ENCODE peak calls at places on chromosomes 13 and 19, in seven cellular contexts. One of them, this sample, is unnamed.

GRCh38 chr13:111662451-111662850 is 342.0 kb downstream of the TEX29 start:
- DNase-seq in naive B cell: no peak
- DNase-seq in anterior cingulate cortex: no peak
- DNase-seq in tibial artery: no peak
- DNase-seq in AG04450: no peak
- DNase-seq in activated CD8-positive, alpha-beta memory T cell treated with anti-CD3 and anti-CD28 coated beads, Interleukin-2, amount 50 U/mL, for 4 hours: no peak
- DNase-seq in stimulated activated CD4-positive, alpha-beta T cell treated with anti-CD3 and anti-CD28 coated beads, Interleukin-4, amount 100 ng/mL, for 24 hours: no peak
- DNase-seq in this sample: no peak

GRCh38 chr19:4707956-4708650 is 15.5 kb downstream of the DPP9 start:
- DNase-seq in tibial artery: no peak
- DNase-seq in stimulated activated CD4-positive, alpha-beta T cell treated with anti-CD3 and anti-CD28 coated beads, Interleukin-4, amount 100 ng/mL, for 24 hours: no peak
- DNase-seq in AG04450: no peak
- DNase-seq in activated CD8-positive, alpha-beta memory T cell treated with anti-CD3 and anti-CD28 coated beads, Interleukin-2, amount 50 U/mL, for 4 hours: no peak
- DNase-seq in naive B cell: no peak
- DNase-seq in anterior cingulate cortex: no peak
- DNase-seq in this sample: no peak

GRCh38 chr19:57056972-57057371 is 62.8 kb upstream of the USP29 start:
- DNase-seq in anterior cingulate cortex: no peak
- DNase-seq in stimulated activated CD4-positive, alpha-beta T cell treated with anti-CD3 and anti-CD28 coated beads, Interleukin-4, amount 100 ng/mL, for 24 hours: no peak
- DNase-seq in AG04450: peak
- DNase-seq in activated CD8-positive, alpha-beta memory T cell treated with anti-CD3 and anti-CD28 coated beads, Interleukin-2, amount 50 U/mL, for 4 hours: no peak
- DNase-seq in tibial artery: no peak
- DNase-seq in naive B cell: no peak
- DNase-seq in this sample: no peak

GRCh38 chr13:35984776-35985453 is 146.3 kb downstream of the DCLK1 start:
- DNase-seq in anterior cingulate cortex: peak
- DNase-seq in AG04450: no peak
- DNase-seq in activated CD8-positive, alpha-beta memory T cell treated with anti-CD3 and anti-CD28 coated beads, Interleukin-2, amount 50 U/mL, for 4 hours: no peak
- DNase-seq in tibial artery: no peak
- DNase-seq in naive B cell: no peak
- DNase-seq in stimulated activated CD4-positive, alpha-beta T cell treated with anti-CD3 and anti-CD28 coated beads, Interleukin-4, amount 100 ng/mL, for 24 hours: no peak
- DNase-seq in this sample: no peak

GRCh38 chr19:57559008-57559403 is 657 bp downstream of the ZNF550 start:
- DNase-seq in AG04450: no peak
- DNase-seq in naive B cell: no peak
- DNase-seq in stimulated activated CD4-positive, alpha-beta T cell treated with anti-CD3 and anti-CD28 coated beads, Interleukin-4, amount 100 ng/mL, for 24 hours: peak
- DNase-seq in activated CD8-positive, alpha-beta memory T cell treated with anti-CD3 and anti-CD28 coated beads, Interleukin-2, amount 50 U/mL, for 4 hours: peak
- DNase-seq in anterior cingulate cortex: no peak
- DNase-seq in tibial artery: no peak
- DNase-seq in this sample: peak

GRCh38 chr19:34298891-34299510 is 44.6 kb downstream of the GARRE1 start:
- DNase-seq in naive B cell: no peak
- DNase-seq in stimulated activated CD4-positive, alpha-beta T cell treated with anti-CD3 and anti-CD28 coated beads, Interleukin-4, amount 100 ng/mL, for 24 hours: no peak
- DNase-seq in tibial artery: no peak
- DNase-seq in anterior cingulate cortex: no peak
- DNase-seq in AG04450: no peak
- DNase-seq in activated CD8-positive, alpha-beta memory T cell treated with anti-CD3 and anti-CD28 coated beads, Interleukin-2, amount 50 U/mL, for 4 hours: no peak
- DNase-seq in this sample: peak

GRCh38 chr19:51462276-51462675 is 4.0 kb upstream of the SIGLEC8 start:
- DNase-seq in anterior cingulate cortex: no peak
- DNase-seq in naive B cell: no peak
- DNase-seq in stimulated activated CD4-positive, alpha-beta T cell treated with anti-CD3 and anti-CD28 coated beads, Interleukin-4, amount 100 ng/mL, for 24 hours: no peak
- DNase-seq in AG04450: no peak
- DNase-seq in tibial artery: no peak
- DNase-seq in activated CD8-positive, alpha-beta memory T cell treated with anti-CD3 and anti-CD28 coated beads, Interleukin-2, amount 50 U/mL, for 4 hours: no peak
- DNase-seq in this sample: no peak

GRCh38 chr13:66657165-66657895 is 572.8 kb downstream of the PCDH9 start:
- DNase-seq in stimulated activated CD4-positive, alpha-beta T cell treated with anti-CD3 and anti-CD28 coated beads, Interleukin-4, amount 100 ng/mL, for 24 hours: no peak
- DNase-seq in activated CD8-positive, alpha-beta memory T cell treated with anti-CD3 and anti-CD28 coated beads, Interleukin-2, amount 50 U/mL, for 4 hours: no peak
- DNase-seq in AG04450: peak
- DNase-seq in tibial artery: peak
- DNase-seq in naive B cell: no peak
- DNase-seq in anterior cingulate cortex: peak
- DNase-seq in this sample: no peak

GRCh38 chr13:54184576-54184975 is 1156.0 kb downstream of the OLFM4 start:
- DNase-seq in activated CD8-positive, alpha-beta memory T cell treated with anti-CD3 and anti-CD28 coated beads, Interleukin-2, amount 50 U/mL, for 4 hours: no peak
- DNase-seq in naive B cell: no peak
- DNase-seq in AG04450: no peak
- DNase-seq in stimulated activated CD4-positive, alpha-beta T cell treated with anti-CD3 and anti-CD28 coated beads, Interleukin-4, amount 100 ng/mL, for 24 hours: no peak
- DNase-seq in tibial artery: no peak
- DNase-seq in anterior cingulate cortex: no peak
- DNase-seq in this sample: no peak

GRCh38 chr19:39823693-39824092 is 10.3 kb downstream of the DYRK1B start:
- DNase-seq in anterior cingulate cortex: no peak
- DNase-seq in stimulated activated CD4-positive, alpha-beta T cell treated with anti-CD3 and anti-CD28 coated beads, Interleukin-4, amount 100 ng/mL, for 24 hours: no peak
- DNase-seq in AG04450: no peak
- DNase-seq in activated CD8-positive, alpha-beta memory T cell treated with anti-CD3 and anti-CD28 coated beads, Interleukin-2, amount 50 U/mL, for 4 hours: no peak
- DNase-seq in tibial artery: no peak
- DNase-seq in naive B cell: no peak
- DNase-seq in this sample: no peak

GRCh38 chr13:107867701-107868661 is 347.4 kb downstream of the LIG4 start:
- DNase-seq in AG04450: no peak
- DNase-seq in naive B cell: no peak
- DNase-seq in stimulated activated CD4-positive, alpha-beta T cell treated with anti-CD3 and anti-CD28 coated beads, Interleukin-4, amount 100 ng/mL, for 24 hours: no peak
- DNase-seq in anterior cingulate cortex: peak
- DNase-seq in activated CD8-positive, alpha-beta memory T cell treated with anti-CD3 and anti-CD28 coated beads, Interleukin-2, amount 50 U/mL, for 4 hours: no peak
- DNase-seq in tibial artery: no peak
- DNase-seq in this sample: peak

GRCh38 chr19:45601115-45601514 is 897 bp downstream of the GPR4 start:
- DNase-seq in stimulated activated CD4-positive, alpha-beta T cell treated with anti-CD3 and anti-CD28 coated beads, Interleukin-4, amount 100 ng/mL, for 24 hours: no peak
- DNase-seq in activated CD8-positive, alpha-beta memory T cell treated with anti-CD3 and anti-CD28 coated beads, Interleukin-2, amount 50 U/mL, for 4 hours: no peak
- DNase-seq in anterior cingulate cortex: no peak
- DNase-seq in naive B cell: no peak
- DNase-seq in tibial artery: no peak
- DNase-seq in AG04450: no peak
- DNase-seq in this sample: no peak

GRCh38 chr13:25890671-25891212 is 161.1 kb downstream of the SHISA2 start:
- DNase-seq in naive B cell: no peak
- DNase-seq in activated CD8-positive, alpha-beta memory T cell treated with anti-CD3 and anti-CD28 coated beads, Interleukin-2, amount 50 U/mL, for 4 hours: no peak
- DNase-seq in AG04450: no peak
- DNase-seq in stimulated activated CD4-positive, alpha-beta T cell treated with anti-CD3 and anti-CD28 coated beads, Interleukin-4, amount 100 ng/mL, for 24 hours: no peak
- DNase-seq in tibial artery: no peak
- DNase-seq in anterior cingulate cortex: no peak
- DNase-seq in this sample: no peak

GRCh38 chr13:37899753-37900152 is 30.2 kb upstream of the TRPC4 start:
- DNase-seq in stimulated activated CD4-positive, alpha-beta T cell treated with anti-CD3 and anti-CD28 coated beads, Interleukin-4, amount 100 ng/mL, for 24 hours: no peak
- DNase-seq in naive B cell: no peak
- DNase-seq in AG04450: no peak
- DNase-seq in tibial artery: no peak
- DNase-seq in activated CD8-positive, alpha-beta memory T cell treated with anti-CD3 and anti-CD28 coated beads, Interleukin-2, amount 50 U/mL, for 4 hours: no peak
- DNase-seq in anterior cingulate cortex: no peak
- DNase-seq in this sample: no peak

GRCh38 chr19:5932146-5932545 is 18.1 kb downstream of the CAPS start:
- DNase-seq in stimulated activated CD4-positive, alpha-beta T cell treated with anti-CD3 and anti-CD28 coated beads, Interleukin-4, amount 100 ng/mL, for 24 hours: no peak
- DNase-seq in anterior cingulate cortex: peak
- DNase-seq in activated CD8-positive, alpha-beta memory T cell treated with anti-CD3 and anti-CD28 coated beads, Interleukin-2, amount 50 U/mL, for 4 hours: no peak
- DNase-seq in tibial artery: no peak
- DNase-seq in AG04450: no peak
- DNase-seq in naive B cell: no peak
- DNase-seq in this sample: no peak

GRCh38 chr13:95707035-95707434 is 30.1 kb downstream of the DNAJC3 start:
- DNase-seq in stimulated activated CD4-positive, alpha-beta T cell treated with anti-CD3 and anti-CD28 coated beads, Interleukin-4, amount 100 ng/mL, for 24 hours: no peak
- DNase-seq in anterior cingulate cortex: no peak
- DNase-seq in naive B cell: no peak
- DNase-seq in tibial artery: no peak
- DNase-seq in activated CD8-positive, alpha-beta memory T cell treated with anti-CD3 and anti-CD28 coated beads, Interleukin-2, amount 50 U/mL, for 4 hours: no peak
- DNase-seq in AG04450: no peak
- DNase-seq in this sample: no peak

GRCh38 chr13:39955560-39955959 is 300.1 kb downstream of the COG6 start:
- DNase-seq in anterior cingulate cortex: no peak
- DNase-seq in AG04450: no peak
- DNase-seq in naive B cell: no peak
- DNase-seq in stimulated activated CD4-positive, alpha-beta T cell treated with anti-CD3 and anti-CD28 coated beads, Interleukin-4, amount 100 ng/mL, for 24 hours: no peak
- DNase-seq in activated CD8-positive, alpha-beta memory T cell treated with anti-CD3 and anti-CD28 coated beads, Interleukin-2, amount 50 U/mL, for 4 hours: no peak
- DNase-seq in tibial artery: no peak
- DNase-seq in this sample: no peak

GRCh38 chr19:45884682-45885555 is 1.0 kb downstream of the IRF2BP1 start:
- DNase-seq in tibial artery: no peak
- DNase-seq in AG04450: no peak
- DNase-seq in anterior cingulate cortex: no peak
- DNase-seq in naive B cell: no peak
- DNase-seq in stimulated activated CD4-positive, alpha-beta T cell treated with anti-CD3 and anti-CD28 coated beads, Interleukin-4, amount 100 ng/mL, for 24 hours: peak
- DNase-seq in activated CD8-positive, alpha-beta memory T cell treated with anti-CD3 and anti-CD28 coated beads, Interleukin-2, amount 50 U/mL, for 4 hours: peak
- DNase-seq in this sample: no peak

This sample was measured in HuH-7.